ENCODE peak calls at places on chromosomes 5 and 9, in eight cellular contexts. H is effector memory CD4-positive, alpha-beta T cell; B is hepatocyte; Z is cardiac muscle cell; V is A549; Q is CD4-positive, CD25-positive, alpha-beta regulatory T cell; C is CD8-positive, alpha-beta T cell; U is HepG2. S is an unnamed sample.

GRCh38 chr9:85433046-85433445 is 308.7 kb downstream of the AGTPBP1 start:
- DNase-seq in U (no peak), C (no peak), V (no peak), B (no peak), H (no peak), Q (no peak), Z (no peak), S (no peak)

GRCh38 chr9:15642369-15642962 is 89.6 kb downstream of the CCDC171 start:
- DNase-seq in H (no peak), V (peak; percentile 47), C (no peak), Z (peak; percentile 59), U (peak; percentile 50), Q (peak; percentile 12), B (peak; percentile 69), S (no peak)

GRCh38 chr5:111068208-111068607 is 3.3 kb upstream of the TSLP start:
- DNase-seq in H (no peak), V (no peak), C (no peak), B (no peak), Q (no peak), U (no peak), Z (no peak), S (no peak)

GRCh38 chr5:42840279-42840678 is 28.6 kb upstream of the SELENOP start:
- DNase-seq in U (peak; percentile 38), B (peak; percentile 66), C (no peak), Q (no peak), H (no peak), V (no peak), Z (no peak), S (no peak)

GRCh38 chr5:111234125-111234524 is 9.9 kb downstream of the CAMK4 start:
- DNase-seq in Q (peak; percentile 57), C (no peak), U (no peak), B (no peak), Z (no peak), V (no peak), H (no peak), S (no peak)

GRCh38 chr9:14437336-14438231 is 123.6 kb upstream of the NFIB start:
- DNase-seq in B (peak; percentile 38), Z (no peak), H (no peak), U (no peak), V (no peak), Q (no peak), C (no peak), S (no peak)

GRCh38 chr9:137454145-137454505 is 5.0 kb downstream of the NSMF start:
- DNase-seq in Q (peak; percentile 41), U (no peak), H (no peak), B (no peak), C (no peak), V (no peak), Z (peak; percentile 53), S (peak; percentile 9)

GRCh38 chr9:77291714-77292113 is 114.4 kb downstream of the VPS13A start:
- DNase-seq in Q (no peak), U (peak; percentile 9), V (peak; percentile 42), H (no peak), Z (no peak), B (peak; percentile 5), C (no peak), S (no peak)

GRCh38 chr9:83062653-83063527 is at the start of gene RASEF:
- DNase-seq in Z (peak; percentile 48), H (no peak), C (no peak), B (peak; percentile 85), U (no peak), Q (no peak), V (peak; percentile 80), S (no peak)

GRCh38 chr5:102596113-102596512 is 97.3 kb upstream of the SLCO6A1 start:
- DNase-seq in Q (no peak), V (no peak), U (no peak), C (no peak), B (no peak), Z (no peak), H (no peak), S (no peak)

GRCh38 chr5:132376694-132377641 is 7.5 kb downstream of the SLC22A5 start:
- DNase-seq in H (no peak), V (no peak), Q (no peak), U (no peak), C (no peak), B (no peak), Z (no peak), S (peak; percentile 68)

GRCh38 chr5:149583394-149583793 is 2.1 kb downstream of the ARHGEF37 start:
- DNase-seq in H (no peak), U (no peak), Z (no peak), Q (no peak), B (peak; percentile 32), C (no peak), V (no peak), S (no peak)

GRCh38 chr9:95249986-95250385 is 67.5 kb downstream of the FANCC start:
- DNase-seq in U (peak; percentile 65), B (no peak), C (no peak), V (no peak), Q (no peak), H (no peak), Z (peak; percentile 60), S (no peak)

GRCh38 chr9:33151601-33152000 is 15.5 kb downstream of the B4GALT1 start:
- DNase-seq in Q (no peak), C (no peak), U (no peak), Z (no peak), V (no peak), B (no peak), H (no peak), S (no peak)

GRCh38 chr5:148238395-148238794 is at the start of gene MARCOL:
- DNase-seq in B (no peak), Z (no peak), U (no peak), Q (no peak), H (no peak), C (no peak), V (no peak), S (no peak)

GRCh38 chr9:124267271-124267807 is 9.6 kb downstream of the NEK6 start:
- DNase-seq in Q (no peak), C (no peak), H (no peak), V (peak; percentile 79), Z (no peak), B (no peak), U (no peak), S (peak; percentile 83)

GRCh38 chr9:104108315-104108714 is 14.2 kb downstream of the SMC2 start:
- DNase-seq in B (no peak), V (no peak), Z (no peak), Q (no peak), H (no peak), U (no peak), C (no peak), S (no peak)

GRCh38 chr5:110087829-110088228 is 398.1 kb downstream of the MAN2A1 start:
- DNase-seq in C (no peak), B (peak; percentile 18), H (no peak), Z (no peak), U (peak; percentile 38), Q (no peak), V (no peak), S (no peak)

GRCh38 chr5:138601444-138601843 is 26.2 kb upstream of the HSPA9 start:
- DNase-seq in H (no peak), U (no peak), V (peak; percentile 61), C (no peak), B (peak; percentile 67), Z (no peak), Q (no peak), S (no peak)

DNA sequence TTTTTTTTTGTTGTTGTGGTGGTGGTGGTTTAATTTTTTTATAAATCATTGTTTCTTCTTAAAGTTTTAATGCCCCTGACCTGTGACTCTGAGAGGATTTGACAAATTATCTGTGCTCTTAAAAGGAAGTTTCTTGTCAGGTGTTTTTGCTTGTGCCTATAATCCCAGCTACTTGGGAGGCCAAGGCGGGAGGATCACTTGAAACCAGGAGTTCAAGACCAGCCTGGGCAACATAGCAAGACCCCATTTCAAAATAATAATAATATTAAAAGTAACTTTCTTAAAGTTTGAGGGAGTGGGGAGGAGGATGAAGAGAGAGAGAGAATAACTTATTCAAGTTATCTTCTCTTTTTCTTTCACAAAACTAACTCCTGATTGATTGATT is 12.2 kb upstream of the ERMP1 start:
- DNase-seq in H (no peak), U (no peak), Q (no peak), C (no peak), V (no peak), B (no peak), Z (no peak), S (no peak)
- H3K4me3 ChIP-seq in H (no peak overlapping the region), U (no peak overlapping the region), Q (no peak overlapping the region), C (no peak overlapping the region), V (no peak overlapping the region), B (no peak overlapping the region), Z (no peak overlapping the region), S (no peak overlapping the region)

GRCh38 chr5:57210633-57211032 is 36.8 kb downstream of the GPBP1 start:
- DNase-seq in B (no peak), Z (no peak), Q (no peak), H (no peak), V (no peak), C (no peak), U (no peak), S (no peak)

GRCh38 chr5:57211039-57211438 is 37.2 kb downstream of the GPBP1 start:
- DNase-seq in V (no peak), C (no peak), Z (no peak), U (no peak), B (no peak), Q (no peak), H (no peak), S (no peak)

GRCh38 chr5:57207007-57207653 is 33.3 kb downstream of the GPBP1 start:
- DNase-seq in U (no peak), B (no peak), H (no peak), Q (no peak), V (no peak), Z (no peak), C (no peak), S (no peak)

GRCh38 chr5:57209316-57210040 is 35.6 kb downstream of the GPBP1 start:
- DNase-seq in C (no peak), V (no peak), B (no peak), U (no peak), H (no peak), Z (no peak), Q (no peak), S (no peak)

GRCh38 chr5:57207681-57208080 is 33.8 kb downstream of the GPBP1 start:
- DNase-seq in V (no peak), Q (no peak), C (no peak), H (no peak), Z (peak; percentile 25), U (no peak), B (no peak), S (no peak)
- H3K4me3 ChIP-seq in V (no peak overlapping the region), Q (no peak overlapping the region), C (no peak overlapping the region), H (no peak overlapping the region), Z (no peak overlapping the region), U (no peak overlapping the region), B (no peak overlapping the region), S (no peak overlapping the region)

DNA sequence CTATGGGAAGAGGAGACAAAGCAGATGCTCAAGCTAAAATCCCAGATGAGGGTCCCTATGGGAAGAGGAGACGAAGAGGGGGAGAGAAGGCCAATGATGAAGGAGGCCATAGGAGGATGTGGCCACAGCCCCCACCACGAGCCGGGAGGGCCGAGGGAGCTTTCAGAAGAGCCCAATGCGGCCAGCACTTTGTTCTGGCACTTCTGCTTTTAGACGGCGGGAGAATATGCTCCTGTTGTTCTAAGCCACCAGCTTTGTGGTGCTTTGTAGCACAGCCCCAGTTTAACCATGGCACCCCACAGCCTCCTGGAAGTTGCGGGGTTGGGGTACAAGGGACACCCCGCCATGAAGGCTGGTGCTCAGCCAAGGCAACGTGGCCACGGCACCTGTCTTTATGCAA is 33.4 kb downstream of the LPCAT1 start:
- DNase-seq in Q (no peak), H (no peak), V (no peak), U (no peak), B (no peak), Z (no peak), C (no peak), S (no peak)
- H3K4me3 ChIP-seq in Q (no peak overlapping the region), H (no peak overlapping the region), V (no peak overlapping the region), U (no peak overlapping the region), B (no peak overlapping the region), Z (no peak overlapping the region), C (no peak overlapping the region), S (no peak overlapping the region)

GRCh38 chr5:176810084-176810597 is at the start of gene UNC5A:
- DNase-seq in Q (peak; percentile 61), U (no peak), H (peak; percentile 23), B (peak; percentile 55), Z (peak; percentile 77), C (no peak), V (peak; percentile 68), S (no peak)
- H3K4me3 ChIP-seq in Q (no peak within 1 kb of the TSS), U (peak within 1 kb of the TSS; percentile 41), H (peak within 1 kb of the TSS; percentile 49), B (peak within 1 kb of the TSS; percentile 16), Z (peak within 1 kb of the TSS; percentile 60), C (peak within 1 kb of the TSS; percentile 11), V (peak within 1 kb of the TSS; percentile 56), S (peak within 1 kb of the TSS; percentile 33)